ENCODE peak calls at places on chromosomes 12 and 14, in nine cellular contexts. I is cardiac muscle cell; T is sigmoid colon; U is A673; H is activated CD4-positive, CD25-positive, alpha-beta regulatory T cell; W is cerebellum; L is Caki2; Y is substantia nigra; E is activated B cell treated with CpG ODN at 0.5 μM for 24 hours. O is an unnamed sample.

GRCh38 chr12:19620222-19620621 is 180.9 kb downstream of the AEBP2 start:
- DNase-seq in I (no peak), T (no peak), U (no peak), H (no peak), W (no peak), L (peak), Y (no peak), E (no peak), O (no peak)

GRCh38 chr12:46383654-46384450 is 11.3 kb upstream of the SLC38A2 start:
- DNase-seq in I (peak), T (peak), U (peak), H (peak), W (peak), L (peak), Y (peak), E (no peak), O (peak)

GRCh38 chr12:75820848-75821578 is 210.6 kb downstream of the PHLDA1 start:
- DNase-seq in I (peak), T (peak), U (no peak), H (no peak), W (no peak), L (peak), Y (no peak), E (no peak), O (peak)

GRCh38 chr14:71050227-71050823 is 143.1 kb downstream of the PCNX1 start:
- DNase-seq in I (peak), T (no peak), U (peak), H (no peak), W (no peak), L (no peak), Y (no peak), E (no peak), O (no peak)

GRCh38 chr14:73723799-73724621 is 9.8 kb upstream of the PNMA1 start:
- DNase-seq in I (peak), T (peak), U (peak), H (no peak), W (no peak), L (peak), Y (peak), E (no peak), O (peak)

GRCh38 chr14:99968156-99968920 is 96.9 kb upstream of the EVL start:
- DNase-seq in I (peak), T (no peak), U (no peak), H (no peak), W (no peak), L (no peak), Y (no peak), E (no peak), O (no peak)

GRCh38 chr14:91904956-91905645 is 37.8 kb upstream of the TC2N start:
- DNase-seq in I (no peak), T (peak), U (no peak), H (no peak), W (no peak), L (no peak), Y (no peak), E (no peak), O (no peak)

GRCh38 chr12:78951746-78952532 is 87.4 kb downstream of the SYT1 start:
- DNase-seq in I (no peak), T (no peak), U (peak), H (no peak), W (peak), L (no peak), Y (no peak), E (no peak), O (no peak)

GRCh38 chr14:75794615-75795038 is 133.6 kb downstream of the TTLL5 start:
- DNase-seq in I (peak), T (no peak), U (no peak), H (no peak), W (no peak), L (peak), Y (no peak), E (no peak), O (no peak)

GRCh38 chr12:10701226-10701681 is 21.9 kb downstream of the YBX3 start:
- DNase-seq in I (no peak), T (no peak), U (no peak), H (no peak), W (no peak), L (no peak), Y (no peak), E (no peak), O (no peak)

GRCh38 chr14:77051101-77051500 is 22.6 kb upstream of the IRF2BPL start:
- DNase-seq in I (no peak), T (peak), U (no peak), H (no peak), W (no peak), L (no peak), Y (peak), E (no peak), O (no peak)

GRCh38 chr14:72443991-72444431 is 449.9 kb downstream of the DPF3 start:
- DNase-seq in I (no peak), T (no peak), U (no peak), H (no peak), W (no peak), L (no peak), Y (no peak), E (no peak), O (no peak)

GRCh38 chr12:65948320-65949008 is 124.2 kb downstream of the HMGA2 start:
- DNase-seq in I (peak), T (peak), U (peak), H (no peak), W (no peak), L (peak), Y (peak), E (no peak), O (no peak)

GRCh38 chr12:6030081-6030480 is 85.0 kb upstream of the ANO2 start:
- DNase-seq in I (no peak), T (no peak), U (no peak), H (no peak), W (no peak), L (no peak), Y (no peak), E (no peak), O (no peak)

GRCh38 chr12:106248849-106249371 is 1.1 kb upstream of the CKAP4 start:
- DNase-seq in I (peak), T (no peak), U (peak), H (no peak), W (no peak), L (no peak), Y (no peak), E (no peak), O (peak)

GRCh38 chr14:80973918-80974317 is 18.5 kb downstream of the TSHR start:
- DNase-seq in I (no peak), T (no peak), U (no peak), H (no peak), W (no peak), L (peak), Y (no peak), E (no peak), O (no peak)

GRCh38 chr12:69527506-69528272 is 57.5 kb downstream of the FRS2 start:
- DNase-seq in I (peak), T (no peak), U (no peak), H (no peak), W (no peak), L (peak), Y (no peak), E (no peak), O (peak)

GRCh38 chr14:64729386-64730060 is 25.3 kb downstream of the PLEKHG3 start:
- DNase-seq in I (no peak), T (no peak), U (no peak), H (no peak), W (no peak), L (no peak), Y (no peak), E (no peak), O (no peak)

GRCh38 chr12:80946591-80946990 is 8.9 kb upstream of the LIN7A start:
- DNase-seq in I (peak), T (no peak), U (peak), H (no peak), W (no peak), L (no peak), Y (no peak), E (no peak), O (no peak)

GRCh38 chr12:56724660-56724988 is 475 bp downstream of the NACA start:
- DNase-seq in I (no peak), T (no peak), U (no peak), H (no peak), W (peak), L (no peak), Y (peak), E (no peak), O (no peak)

GRCh38 chr14:70555890-70556289 is 21.1 kb upstream of the ADAM20 start:
- DNase-seq in I (peak), T (no peak), U (peak), H (no peak), W (no peak), L (no peak), Y (no peak), E (no peak), O (no peak)

GRCh38 chr12:113932411-113933196 is 33.5 kb downstream of the RBM19 start:
- DNase-seq in I (peak), T (no peak), U (no peak), H (no peak), W (no peak), L (no peak), Y (peak), E (no peak), O (no peak)

GRCh38 chr12:102948941-102949352 is 8.5 kb upstream of the ASCL1 start:
- DNase-seq in I (peak), T (no peak), U (peak), H (peak), W (no peak), L (peak), Y (peak), E (peak), O (no peak)

GRCh38 chr12:38385492-38385864 is 68.9 kb downstream of the ALG10B start:
- DNase-seq in I (no peak), T (no peak), U (no peak), H (no peak), W (no peak), L (no peak), Y (no peak), E (no peak), O (no peak)

GRCh38 chr12:66491812-66492361 is 187.0 kb downstream of the GRIP1 start:
- DNase-seq in I (no peak), T (no peak), U (no peak), H (no peak), W (no peak), L (no peak), Y (no peak), E (no peak), O (no peak)

GRCh38 chr14:93716410-93717221 is 71.7 kb downstream of the PRIMA1 start:
- DNase-seq in I (no peak), T (no peak), U (no peak), H (no peak), W (no peak), L (no peak), Y (no peak), E (no peak), O (no peak)

GRCh38 chr12:82415402-82415801 is 57.1 kb downstream of the METTL25 start:
- DNase-seq in I (no peak), T (no peak), U (no peak), H (no peak), W (no peak), L (peak), Y (no peak), E (no peak), O (no peak)

GRCh38 chr12:20370841-20371240 is 2.5 kb downstream of the PDE3A start:
- DNase-seq in I (no peak), T (no peak), U (peak), H (no peak), W (no peak), L (no peak), Y (no peak), E (no peak), O (no peak)

GRCh38 chr14:68682166-68683103 is 110.4 kb downstream of the ZFP36L1 start:
- DNase-seq in I (peak), T (peak), U (peak), H (no peak), W (no peak), L (no peak), Y (peak), E (no peak), O (peak)

GRCh38 chr12:126185025-126185424 is 1119.8 kb downstream of the AACS start:
- DNase-seq in I (no peak), T (no peak), U (no peak), H (no peak), W (no peak), L (no peak), Y (no peak), E (no peak), O (no peak)

GRCh38 chr12:39643052-39643451 is 23.4 kb upstream of the ABCD2 start:
- DNase-seq in I (no peak), T (no peak), U (no peak), H (no peak), W (no peak), L (no peak), Y (no peak), E (no peak), O (no peak)

GRCh38 chr14:88168498-88169165 is 154.4 kb downstream of the KCNK10 start:
- DNase-seq in I (peak), T (no peak), U (peak), H (peak), W (no peak), L (no peak), Y (no peak), E (no peak), O (no peak)

GRCh38 chr12:75812341-75813018 is 219.1 kb downstream of the PHLDA1 start:
- DNase-seq in I (no peak), T (no peak), U (peak), H (no peak), W (peak), L (no peak), Y (no peak), E (no peak), O (no peak)

GRCh38 chr14:75960219-75960618 is 21.6 kb downstream of the TGFB3 start:
- DNase-seq in I (no peak), T (no peak), U (no peak), H (no peak), W (no peak), L (no peak), Y (no peak), E (no peak), O (no peak)

GRCh38 chr12:81819991-81820633 is 61.0 kb upstream of the PPFIA2 start:
- DNase-seq in I (peak), T (no peak), U (no peak), H (no peak), W (no peak), L (peak), Y (no peak), E (no peak), O (no peak)

GRCh38 chr12:1011091-1011490 is 20.1 kb downstream of the ERC1 start:
- DNase-seq in I (no peak), T (no peak), U (no peak), H (no peak), W (no peak), L (no peak), Y (no peak), E (no peak), O (no peak)

GRCh38 chr14:97977711-97978261 is 1180.6 kb downstream of the VRK1 start:
- DNase-seq in I (peak), T (peak), U (peak), H (peak), W (peak), L (no peak), Y (peak), E (no peak), O (no peak)

O was measured in T1000.